ENCODE peak calls at places on chromosome 17, in five cellular contexts. M is AG09319, O is endothelial cell, T is DND-41, Y is heart right ventricle. W is an unnamed sample.

GRCh38 chr17:80000955-80001354 is 34.7 kb downstream of the TBC1D16 start:
- DNase-seq in M (no peak), O (no peak), T (no peak), Y (no peak), W (no peak)

GRCh38 chr17:38663125-38663751 is 11.5 kb downstream of the EPOP start:
- DNase-seq in M (no peak), O (peak; percentile 85), T (peak; percentile 59), Y (peak; percentile 45), W (no peak)

GRCh38 chr17:60947100-60947499 is 269.4 kb downstream of the BCAS3 start:
- DNase-seq in M (no peak), O (no peak), T (no peak), Y (no peak), W (no peak)

GRCh38 chr17:16444258-16444886 is 29.0 kb downstream of the TRPV2 start:
- DNase-seq in M (no peak), O (no peak), T (peak; percentile 31), Y (no peak), W (no peak)

GRCh38 chr17:10018461-10018891 is 113.4 kb upstream of the RCVRN start:
- DNase-seq in M (no peak), O (no peak), T (no peak), Y (no peak), W (no peak)

GRCh38 chr17:66405836-66406679 is 103.6 kb downstream of the PRKCA start:
- DNase-seq in M (no peak), O (no peak), T (no peak), Y (no peak), W (no peak)

GRCh38 chr17:69725125-69725524 is 310.6 kb downstream of the MAP2K6 start:
- DNase-seq in M (no peak), O (no peak), T (no peak), Y (no peak), W (no peak)

GRCh38 chr17:53428913-53429312 is 393.8 kb upstream of the KIF2B start:
- DNase-seq in M (no peak), O (no peak), T (no peak), Y (no peak), W (no peak)

GRCh38 chr17:48701864-48702532 is 20.3 kb downstream of the PRAC1 start:
- DNase-seq in M (no peak), O (no peak), T (no peak), Y (no peak), W (no peak)

GRCh38 chr17:59890720-59891119 is 2.0 kb downstream of the TUBD1 start:
- DNase-seq in M (no peak), O (no peak), T (no peak), Y (no peak), W (no peak)

GRCh38 chr17:83079340-83079747 is at the start of gene METRNL:
- DNase-seq in M (no peak), O (peak; percentile 67), T (peak; percentile 37), Y (peak; percentile 81), W (peak; percentile 80)

GRCh38 chr17:12729086-12729485 is 60.2 kb upstream of the ARHGAP44 start:
- DNase-seq in M (no peak), O (no peak), T (no peak), Y (no peak), W (no peak)

GRCh38 chr17:68532826-68533225 is 20.6 kb downstream of the PRKAR1A start:
- DNase-seq in M (no peak), O (no peak), T (no peak), Y (no peak), W (no peak)

GRCh38 chr17:68535903-68536302 is 23.7 kb downstream of the PRKAR1A start:
- DNase-seq in M (no peak), O (no peak), T (no peak), Y (no peak), W (no peak)

GRCh38 chr17:68531252-68531651 is 19.0 kb downstream of the PRKAR1A start:
- DNase-seq in M (no peak), O (no peak), T (no peak), Y (no peak), W (no peak)

GRCh38 chr17:68534714-68535113 is 22.5 kb downstream of the PRKAR1A start:
- DNase-seq in M (no peak), O (no peak), T (no peak), Y (no peak), W (no peak)

DNA sequence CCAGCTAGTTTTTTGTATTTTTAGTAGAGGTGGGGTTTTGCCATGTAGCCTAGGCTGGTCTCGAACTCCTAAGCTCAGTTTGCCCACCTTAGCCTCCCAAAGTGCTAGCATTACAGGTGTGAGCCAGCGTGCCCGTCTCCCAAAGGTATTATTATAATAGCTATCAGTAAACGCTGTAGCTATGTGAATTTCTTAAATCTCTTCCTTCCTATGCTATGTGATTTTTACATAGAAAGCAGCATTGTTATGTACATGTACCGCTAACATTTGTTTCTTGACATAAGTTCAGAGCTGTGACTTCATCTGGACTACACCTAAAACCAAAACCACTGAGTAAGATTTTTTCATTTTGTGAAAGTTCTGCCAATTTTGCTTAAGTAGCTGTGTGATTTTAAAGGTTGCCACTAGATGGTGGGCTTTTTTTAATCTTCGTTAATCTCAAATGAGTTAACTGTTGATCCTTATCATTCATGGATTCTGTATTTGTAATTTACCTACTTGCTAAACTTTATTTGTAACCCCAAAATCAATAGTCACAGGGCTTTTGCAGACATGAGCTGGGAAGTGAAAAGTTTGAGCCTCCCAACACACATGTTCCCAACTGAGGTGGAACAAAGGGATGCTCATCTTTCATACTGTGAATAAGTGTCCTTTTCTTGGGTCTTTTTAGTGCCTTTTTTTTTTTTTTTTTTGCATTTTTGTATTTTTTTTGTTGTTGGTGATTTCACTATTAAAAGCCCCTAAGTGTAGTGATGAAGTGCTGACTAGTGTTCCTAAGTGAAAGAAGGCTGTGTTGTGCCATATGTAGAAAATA is 21.9 kb downstream of the PRKAR1A start:
- DNase-seq in M (peak; percentile 55), O (no peak), T (no peak), Y (no peak), W (no peak)
- TF ChIP-seq CTCF in M (peak; percentile 50), O (peak; percentile 56), T (peak; percentile 45), Y (peak; percentile 43), W (peak; percentile 20)

GRCh38 chr17:73911726-73912359 is 267.6 kb upstream of the SDK2 start:
- DNase-seq in M (no peak), O (no peak), T (no peak), Y (no peak), W (no peak)

GRCh38 chr17:73912360-73912746 is 268.1 kb upstream of the SDK2 start:
- DNase-seq in M (no peak), O (no peak), T (no peak), Y (no peak), W (no peak)

GRCh38 chr17:73907601-73907910 is 263.3 kb upstream of the SDK2 start:
- DNase-seq in M (no peak), O (no peak), T (no peak), Y (no peak), W (no peak)

GRCh38 chr17:73909156-73909555 is 264.9 kb upstream of the SDK2 start:
- DNase-seq in M (no peak), O (no peak), T (no peak), Y (no peak), W (no peak)

GRCh38 chr17:73910216-73910615 is 266.0 kb upstream of the SDK2 start:
- DNase-seq in M (no peak), O (no peak), T (no peak), Y (no peak), W (no peak)
- TF ChIP-seq CTCF in M (no peak), O (no peak), T (no peak), Y (no peak), W (no peak)

GRCh38 chr17:22515599-22515998 is 823.3 kb downstream of the KCNJ18 start:
- DNase-seq in M (no peak), O (no peak), T (no peak), Y (no peak), W (no peak)

GRCh38 chr17:22514767-22515320 is 822.5 kb downstream of the KCNJ18 start:
- DNase-seq in M (no peak), O (no peak), T (no peak), Y (no peak), W (no peak)

GRCh38 chr17:22518185-22518584 is 825.9 kb downstream of the KCNJ18 start:
- DNase-seq in M (no peak), O (no peak), T (no peak), Y (no peak), W (no peak)

GRCh38 chr17:22516861-22517636 is 824.7 kb downstream of the KCNJ18 start:
- DNase-seq in M (no peak), O (no peak), T (no peak), Y (no peak), W (no peak)

DNA sequence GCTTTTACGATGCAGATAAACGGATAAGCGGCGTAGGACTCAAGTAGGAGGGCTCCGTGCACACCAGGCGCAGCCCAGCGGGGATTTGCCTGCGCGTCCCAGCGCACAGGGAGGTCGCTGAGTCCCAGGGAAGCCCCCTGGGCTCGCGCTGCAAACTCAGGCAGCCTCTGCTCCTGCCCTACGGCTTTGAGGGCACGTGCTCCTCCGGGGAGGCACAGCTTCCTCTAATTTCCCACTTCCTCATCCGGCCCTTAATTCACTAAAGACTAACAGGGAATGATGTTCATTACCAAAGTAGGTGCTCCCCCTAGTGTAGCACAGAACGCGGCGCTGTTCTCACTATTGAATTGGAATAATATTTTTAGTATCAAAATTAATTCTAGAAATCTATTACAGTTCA is 825.4 kb downstream of the KCNJ18 start:
- DNase-seq in M (no peak), O (no peak), T (no peak), Y (no peak), W (no peak)
- TF ChIP-seq CTCF in M (no peak), O (no peak), T (no peak), Y (no peak), W (no peak)

GRCh38 chr17:1852327-1852726 is 22.5 kb downstream of the RPA1 start:
- DNase-seq in M (no peak), O (no peak), T (no peak), Y (no peak), W (no peak)

DNA sequence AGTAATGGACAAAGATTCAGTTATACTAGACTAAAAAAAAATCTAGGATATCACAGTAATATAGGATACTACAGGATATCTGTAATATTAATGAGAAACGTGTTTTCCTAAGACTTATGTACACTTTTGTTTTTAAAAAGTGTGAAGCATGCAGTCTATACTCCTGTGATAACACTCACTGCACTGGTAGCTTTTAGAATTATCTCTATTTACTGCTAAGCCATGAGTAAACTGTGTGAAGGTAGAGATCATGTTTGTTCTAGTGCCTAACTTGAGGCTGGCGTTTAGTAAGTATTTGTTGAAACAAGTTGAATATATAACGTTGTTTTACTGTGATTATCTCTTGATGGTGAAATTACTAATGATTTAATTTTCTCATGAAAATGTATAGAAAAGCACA is 23.9 kb downstream of the RPA1 start:
- DNase-seq in M (no peak), O (no peak), T (no peak), Y (no peak), W (no peak)
- TF ChIP-seq CTCF in M (no peak), O (no peak), T (no peak), Y (no peak), W (no peak)

GRCh38 chr17:72479113-72479512 is 358.3 kb downstream of the SOX9 start:
- DNase-seq in M (no peak), O (no peak), T (no peak), Y (no peak), W (no peak)
- TF ChIP-seq CTCF in M (no peak), O (no peak), T (no peak), Y (no peak), W (no peak)